ENCODE peak calls at places on chromosomes 13 and 19, in ten cellular contexts. One of them, this sample, is unnamed.

GRCh38 chr19:50724522-50725217 is 1.5 kb downstream of the CLEC11A start:
- DNase-seq in activated T-cell treated with anti-CD3 and anti-CD28 coated beads, Interleukin-2, amount 50 U/mL, for 4 hours: peak
- DNase-seq in ureter: peak
- DNase-seq in activated CD4-positive, alpha-beta memory T cell treated with anti-CD3 and anti-CD28 coated beads, Interleukin-2, amount 10 ng/mL, durations not matched to agents 7 days and 5 days: peak
- DNase-seq in NCI-H2029: no peak
- DNase-seq in left colon: peak
- DNase-seq in fibroblast of mammary gland: peak
- DNase-seq in stimulated activated CD8-positive, alpha-beta memory T cell treated with anti-CD3 and anti-CD28 coated beads, Interleukin-15, amount 100 ng/mL, for 24 hours: peak
- DNase-seq in activated T-helper 2 cell treated with anti-CD3 and anti-CD28 coated beads, Interferon-gamma antibody, Interleukin-2, Interleukin-4, amounts not matched to agents 10 μg/mL and 5 μg/mL and 100 μg/mL, durations not matched to agents 14 hours and 24 hours and 36 hours: peak
- DNase-seq in cardiac muscle cell: peak
- DNase-seq in this sample: peak

GRCh38 chr19:10230904-10231623 is at the start of gene S1PR2:
- DNase-seq in activated T-helper 2 cell treated with anti-CD3 and anti-CD28 coated beads, Interferon-gamma antibody, Interleukin-2, Interleukin-4, amounts not matched to agents 10 μg/mL and 5 μg/mL and 100 μg/mL, durations not matched to agents 14 hours and 24 hours and 36 hours: peak
- DNase-seq in fibroblast of mammary gland: peak
- DNase-seq in ureter: peak
- DNase-seq in left colon: peak
- DNase-seq in NCI-H2029: peak
- DNase-seq in activated CD4-positive, alpha-beta memory T cell treated with anti-CD3 and anti-CD28 coated beads, Interleukin-2, amount 10 ng/mL, durations not matched to agents 7 days and 5 days: peak
- DNase-seq in activated T-cell treated with anti-CD3 and anti-CD28 coated beads, Interleukin-2, amount 50 U/mL, for 4 hours: peak
- DNase-seq in cardiac muscle cell: peak
- DNase-seq in stimulated activated CD8-positive, alpha-beta memory T cell treated with anti-CD3 and anti-CD28 coated beads, Interleukin-15, amount 100 ng/mL, for 24 hours: peak
- DNase-seq in this sample: peak

GRCh38 chr13:20940083-20940482 is 37.5 kb upstream of the XPO4 start:
- DNase-seq in fibroblast of mammary gland: peak
- DNase-seq in cardiac muscle cell: peak
- DNase-seq in activated T-cell treated with anti-CD3 and anti-CD28 coated beads, Interleukin-2, amount 50 U/mL, for 4 hours: no peak
- DNase-seq in NCI-H2029: no peak
- DNase-seq in activated CD4-positive, alpha-beta memory T cell treated with anti-CD3 and anti-CD28 coated beads, Interleukin-2, amount 10 ng/mL, durations not matched to agents 7 days and 5 days: no peak
- DNase-seq in stimulated activated CD8-positive, alpha-beta memory T cell treated with anti-CD3 and anti-CD28 coated beads, Interleukin-15, amount 100 ng/mL, for 24 hours: no peak
- DNase-seq in left colon: no peak
- DNase-seq in ureter: no peak
- DNase-seq in activated T-helper 2 cell treated with anti-CD3 and anti-CD28 coated beads, Interferon-gamma antibody, Interleukin-2, Interleukin-4, amounts not matched to agents 10 μg/mL and 5 μg/mL and 100 μg/mL, durations not matched to agents 14 hours and 24 hours and 36 hours: no peak
- DNase-seq in this sample: no peak

GRCh38 chr19:51915324-51915867 is 10.6 kb upstream of the ZNF649 start:
- DNase-seq in NCI-H2029: no peak
- DNase-seq in activated CD4-positive, alpha-beta memory T cell treated with anti-CD3 and anti-CD28 coated beads, Interleukin-2, amount 10 ng/mL, durations not matched to agents 7 days and 5 days: no peak
- DNase-seq in fibroblast of mammary gland: no peak
- DNase-seq in stimulated activated CD8-positive, alpha-beta memory T cell treated with anti-CD3 and anti-CD28 coated beads, Interleukin-15, amount 100 ng/mL, for 24 hours: no peak
- DNase-seq in activated T-cell treated with anti-CD3 and anti-CD28 coated beads, Interleukin-2, amount 50 U/mL, for 4 hours: no peak
- DNase-seq in cardiac muscle cell: no peak
- DNase-seq in left colon: no peak
- DNase-seq in activated T-helper 2 cell treated with anti-CD3 and anti-CD28 coated beads, Interferon-gamma antibody, Interleukin-2, Interleukin-4, amounts not matched to agents 10 μg/mL and 5 μg/mL and 100 μg/mL, durations not matched to agents 14 hours and 24 hours and 36 hours: no peak
- DNase-seq in ureter: no peak
- DNase-seq in this sample: no peak

GRCh38 chr19:35211545-35212230 is 16.9 kb downstream of the FAM187B start:
- DNase-seq in NCI-H2029: no peak
- DNase-seq in left colon: peak
- DNase-seq in activated CD4-positive, alpha-beta memory T cell treated with anti-CD3 and anti-CD28 coated beads, Interleukin-2, amount 10 ng/mL, durations not matched to agents 7 days and 5 days: peak
- DNase-seq in stimulated activated CD8-positive, alpha-beta memory T cell treated with anti-CD3 and anti-CD28 coated beads, Interleukin-15, amount 100 ng/mL, for 24 hours: peak
- DNase-seq in ureter: peak
- DNase-seq in activated T-cell treated with anti-CD3 and anti-CD28 coated beads, Interleukin-2, amount 50 U/mL, for 4 hours: peak
- DNase-seq in activated T-helper 2 cell treated with anti-CD3 and anti-CD28 coated beads, Interferon-gamma antibody, Interleukin-2, Interleukin-4, amounts not matched to agents 10 μg/mL and 5 μg/mL and 100 μg/mL, durations not matched to agents 14 hours and 24 hours and 36 hours: peak
- DNase-seq in cardiac muscle cell: no peak
- DNase-seq in fibroblast of mammary gland: no peak
- DNase-seq in this sample: peak

GRCh38 chr13:77079902-77080413 is 53.0 kb upstream of the FBXL3 start:
- DNase-seq in cardiac muscle cell: no peak
- DNase-seq in ureter: no peak
- DNase-seq in fibroblast of mammary gland: no peak
- DNase-seq in NCI-H2029: no peak
- DNase-seq in activated T-cell treated with anti-CD3 and anti-CD28 coated beads, Interleukin-2, amount 50 U/mL, for 4 hours: no peak
- DNase-seq in left colon: no peak
- DNase-seq in stimulated activated CD8-positive, alpha-beta memory T cell treated with anti-CD3 and anti-CD28 coated beads, Interleukin-15, amount 100 ng/mL, for 24 hours: no peak
- DNase-seq in activated T-helper 2 cell treated with anti-CD3 and anti-CD28 coated beads, Interferon-gamma antibody, Interleukin-2, Interleukin-4, amounts not matched to agents 10 μg/mL and 5 μg/mL and 100 μg/mL, durations not matched to agents 14 hours and 24 hours and 36 hours: no peak
- DNase-seq in activated CD4-positive, alpha-beta memory T cell treated with anti-CD3 and anti-CD28 coated beads, Interleukin-2, amount 10 ng/mL, durations not matched to agents 7 days and 5 days: no peak
- DNase-seq in this sample: no peak

GRCh38 chr13:25440081-25440480 is 68.3 kb downstream of the ATP8A2 start:
- DNase-seq in fibroblast of mammary gland: no peak
- DNase-seq in cardiac muscle cell: no peak
- DNase-seq in left colon: no peak
- DNase-seq in activated CD4-positive, alpha-beta memory T cell treated with anti-CD3 and anti-CD28 coated beads, Interleukin-2, amount 10 ng/mL, durations not matched to agents 7 days and 5 days: no peak
- DNase-seq in activated T-helper 2 cell treated with anti-CD3 and anti-CD28 coated beads, Interferon-gamma antibody, Interleukin-2, Interleukin-4, amounts not matched to agents 10 μg/mL and 5 μg/mL and 100 μg/mL, durations not matched to agents 14 hours and 24 hours and 36 hours: no peak
- DNase-seq in stimulated activated CD8-positive, alpha-beta memory T cell treated with anti-CD3 and anti-CD28 coated beads, Interleukin-15, amount 100 ng/mL, for 24 hours: no peak
- DNase-seq in activated T-cell treated with anti-CD3 and anti-CD28 coated beads, Interleukin-2, amount 50 U/mL, for 4 hours: no peak
- DNase-seq in ureter: no peak
- DNase-seq in NCI-H2029: no peak
- DNase-seq in this sample: no peak

GRCh38 chr19:11288349-11288748 is 7.6 kb upstream of the TSPAN16 start:
- DNase-seq in activated T-helper 2 cell treated with anti-CD3 and anti-CD28 coated beads, Interferon-gamma antibody, Interleukin-2, Interleukin-4, amounts not matched to agents 10 μg/mL and 5 μg/mL and 100 μg/mL, durations not matched to agents 14 hours and 24 hours and 36 hours: no peak
- DNase-seq in fibroblast of mammary gland: peak
- DNase-seq in activated T-cell treated with anti-CD3 and anti-CD28 coated beads, Interleukin-2, amount 50 U/mL, for 4 hours: no peak
- DNase-seq in cardiac muscle cell: peak
- DNase-seq in activated CD4-positive, alpha-beta memory T cell treated with anti-CD3 and anti-CD28 coated beads, Interleukin-2, amount 10 ng/mL, durations not matched to agents 7 days and 5 days: no peak
- DNase-seq in NCI-H2029: no peak
- DNase-seq in stimulated activated CD8-positive, alpha-beta memory T cell treated with anti-CD3 and anti-CD28 coated beads, Interleukin-15, amount 100 ng/mL, for 24 hours: no peak
- DNase-seq in ureter: no peak
- DNase-seq in left colon: no peak
- DNase-seq in this sample: no peak

GRCh38 chr13:41052441-41052840 is 8.9 kb upstream of the WBP4 start:
- DNase-seq in activated T-helper 2 cell treated with anti-CD3 and anti-CD28 coated beads, Interferon-gamma antibody, Interleukin-2, Interleukin-4, amounts not matched to agents 10 μg/mL and 5 μg/mL and 100 μg/mL, durations not matched to agents 14 hours and 24 hours and 36 hours: no peak
- DNase-seq in activated CD4-positive, alpha-beta memory T cell treated with anti-CD3 and anti-CD28 coated beads, Interleukin-2, amount 10 ng/mL, durations not matched to agents 7 days and 5 days: no peak
- DNase-seq in cardiac muscle cell: no peak
- DNase-seq in activated T-cell treated with anti-CD3 and anti-CD28 coated beads, Interleukin-2, amount 50 U/mL, for 4 hours: no peak
- DNase-seq in ureter: no peak
- DNase-seq in fibroblast of mammary gland: no peak
- DNase-seq in stimulated activated CD8-positive, alpha-beta memory T cell treated with anti-CD3 and anti-CD28 coated beads, Interleukin-15, amount 100 ng/mL, for 24 hours: no peak
- DNase-seq in left colon: no peak
- DNase-seq in NCI-H2029: no peak
- DNase-seq in this sample: no peak

GRCh38 chr13:31595568-31595967 is 143.8 kb upstream of the RXFP2 start:
- DNase-seq in stimulated activated CD8-positive, alpha-beta memory T cell treated with anti-CD3 and anti-CD28 coated beads, Interleukin-15, amount 100 ng/mL, for 24 hours: no peak
- DNase-seq in activated T-helper 2 cell treated with anti-CD3 and anti-CD28 coated beads, Interferon-gamma antibody, Interleukin-2, Interleukin-4, amounts not matched to agents 10 μg/mL and 5 μg/mL and 100 μg/mL, durations not matched to agents 14 hours and 24 hours and 36 hours: no peak
- DNase-seq in fibroblast of mammary gland: peak
- DNase-seq in cardiac muscle cell: peak
- DNase-seq in activated CD4-positive, alpha-beta memory T cell treated with anti-CD3 and anti-CD28 coated beads, Interleukin-2, amount 10 ng/mL, durations not matched to agents 7 days and 5 days: no peak
- DNase-seq in NCI-H2029: no peak
- DNase-seq in left colon: no peak
- DNase-seq in activated T-cell treated with anti-CD3 and anti-CD28 coated beads, Interleukin-2, amount 50 U/mL, for 4 hours: no peak
- DNase-seq in ureter: no peak
- DNase-seq in this sample: no peak

GRCh38 chr13:64073203-64073602 is 2657.6 kb upstream of the PCDH20 start:
- DNase-seq in NCI-H2029: no peak
- DNase-seq in cardiac muscle cell: no peak
- DNase-seq in fibroblast of mammary gland: no peak
- DNase-seq in ureter: no peak
- DNase-seq in activated CD4-positive, alpha-beta memory T cell treated with anti-CD3 and anti-CD28 coated beads, Interleukin-2, amount 10 ng/mL, durations not matched to agents 7 days and 5 days: no peak
- DNase-seq in activated T-helper 2 cell treated with anti-CD3 and anti-CD28 coated beads, Interferon-gamma antibody, Interleukin-2, Interleukin-4, amounts not matched to agents 10 μg/mL and 5 μg/mL and 100 μg/mL, durations not matched to agents 14 hours and 24 hours and 36 hours: no peak
- DNase-seq in activated T-cell treated with anti-CD3 and anti-CD28 coated beads, Interleukin-2, amount 50 U/mL, for 4 hours: no peak
- DNase-seq in left colon: no peak
- DNase-seq in stimulated activated CD8-positive, alpha-beta memory T cell treated with anti-CD3 and anti-CD28 coated beads, Interleukin-15, amount 100 ng/mL, for 24 hours: no peak
- DNase-seq in this sample: no peak

GRCh38 chr13:97255515-97255999 is 33.4 kb downstream of the MBNL2 start:
- DNase-seq in activated T-helper 2 cell treated with anti-CD3 and anti-CD28 coated beads, Interferon-gamma antibody, Interleukin-2, Interleukin-4, amounts not matched to agents 10 μg/mL and 5 μg/mL and 100 μg/mL, durations not matched to agents 14 hours and 24 hours and 36 hours: no peak
- DNase-seq in stimulated activated CD8-positive, alpha-beta memory T cell treated with anti-CD3 and anti-CD28 coated beads, Interleukin-15, amount 100 ng/mL, for 24 hours: no peak
- DNase-seq in ureter: no peak
- DNase-seq in cardiac muscle cell: no peak
- DNase-seq in NCI-H2029: no peak
- DNase-seq in activated CD4-positive, alpha-beta memory T cell treated with anti-CD3 and anti-CD28 coated beads, Interleukin-2, amount 10 ng/mL, durations not matched to agents 7 days and 5 days: no peak
- DNase-seq in activated T-cell treated with anti-CD3 and anti-CD28 coated beads, Interleukin-2, amount 50 U/mL, for 4 hours: no peak
- DNase-seq in left colon: no peak
- DNase-seq in fibroblast of mammary gland: no peak
- DNase-seq in this sample: no peak

This sample was measured in mucosa of descending colon.